ENCODE peak calls at places on chromosomes 5 and 9, in four cellular contexts. G is GM23248, R is neuronal stem cell, M is left colon. W is an unnamed sample.

GRCh38 chr5:958701-959571 is 49.7 kb upstream of the NKD2 start:
- DNase-seq in G (peak; percentile 73), R (no peak), M (no peak), W (peak; percentile 59)

GRCh38 chr9:95627802-95628201 is 111.0 kb upstream of the PTCH1 start:
- DNase-seq in G (no peak), R (no peak), M (no peak), W (no peak)

GRCh38 chr5:150523472-150524350 is 15.8 kb downstream of the NDST1 start:
- DNase-seq in G (peak; percentile 78), R (no peak), M (no peak), W (peak; percentile 40)

GRCh38 chr5:65749956-65750355 is 28.0 kb downstream of the NLN start:
- DNase-seq in G (no peak), R (no peak), M (no peak), W (no peak)

GRCh38 chr5:127893232-127893631 is 190.0 kb downstream of the CCDC192 start:
- DNase-seq in G (no peak), R (no peak), M (no peak), W (no peak)

GRCh38 chr5:108420755-108421154 is 38.9 kb upstream of the FBXL17 start:
- DNase-seq in G (no peak), R (no peak), M (no peak), W (no peak)

GRCh38 chr5:123807177-123807900 is 295.4 kb downstream of the CSNK1G3 start:
- DNase-seq in G (peak; percentile 54), R (peak; percentile 35), M (no peak), W (no peak)

GRCh38 chr5:134975078-134975715 is 7.5 kb downstream of the CATSPER3 start:
- DNase-seq in G (peak; percentile 3), R (no peak), M (no peak), W (no peak)

W was measured in stomach.